ENCODE peak calls at places on chromosome 20, in seven cellular contexts. P, Q, S, U, E, Z and D are unnamed samples. For H3K4me1, the result is how much of the 10 kb centered on the place peaks cover.

GRCh38 chr20:62063981-62064787 is 1.5 kb downstream of the TAF4 start:
- DNase-seq in P (peak), Q (peak), U (peak), Z (no peak), E (no peak), S (peak), D (peak)

GRCh38 chr20:39871013-39871412 is 818.0 kb downstream of the MAFB start:
- DNase-seq in U (no peak), E (no peak), Q (peak), P (no peak), S (no peak), Z (no peak), D (no peak)

GRCh38 chr20:8790442-8791074 is 278.3 kb upstream of the PLCB4 start:
- DNase-seq in S (peak), P (no peak), Q (peak), U (no peak), Z (peak), E (no peak), D (peak)

GRCh38 chr20:57860576-57860975 is 150.8 kb upstream of the PMEPA1 start:
- DNase-seq in P (no peak), S (no peak), E (peak), Z (no peak), Q (no peak), U (no peak), D (no peak)

GRCh38 chr20:3632311-3633004 is 30.7 kb downstream of the GFRA4 start:
- DNase-seq in Q (no peak), S (no peak), U (no peak), P (no peak), E (no peak), Z (no peak), D (no peak)

GRCh38 chr20:23926526-23926880 is 47.0 kb upstream of the CST5 start:
- DNase-seq in E (no peak), U (no peak), Z (no peak), P (no peak), Q (no peak), S (no peak), D (no peak)

GRCh38 chr20:40954521-40955165 is 74.0 kb upstream of the TOP1 start:
- DNase-seq in E (peak), Z (no peak), U (no peak), Q (no peak), P (no peak), S (no peak), D (peak)

GRCh38 chr20:4555188-4555893 is 166.4 kb upstream of the PRND start:
- DNase-seq in P (no peak), Z (no peak), E (no peak), U (no peak), S (no peak), Q (no peak), D (no peak)

GRCh38 chr20:8421981-8422380 is 289.9 kb downstream of the PLCB1 start:
- DNase-seq in Q (no peak), P (no peak), U (no peak), E (no peak), Z (peak), S (no peak), D (no peak)

GRCh38 chr20:60559462-60559861 is 601.2 kb downstream of the CDH26 start:
- DNase-seq in E (no peak), S (peak), U (no peak), P (no peak), Z (no peak), Q (no peak), D (no peak)

GRCh38 chr20:49096212-49096730 is 50.2 kb downstream of the CSE1L start:
- DNase-seq in U (no peak), Q (no peak), P (no peak), S (no peak), Z (no peak), E (no peak), D (no peak)

GRCh38 chr20:50858525-50858924 is 63.7 kb downstream of the BCAS4 start:
- DNase-seq in S (no peak), Q (no peak), P (no peak), E (no peak), Z (no peak), U (no peak), D (no peak)

GRCh38 chr20:20399705-20400104 is 31.8 kb downstream of the INSM1 start:
- DNase-seq in P (no peak), E (no peak), Q (no peak), Z (no peak), S (no peak), U (no peak), D (no peak)

GRCh38 chr20:32780749-32781402 is 18.7 kb downstream of the DNMT3B start:
- DNase-seq in U (no peak), P (no peak), S (no peak), Z (peak), E (no peak), Q (no peak), D (no peak)

GRCh38 chr20:5078399-5078958 is 41.3 kb downstream of the PCNA start:
- DNase-seq in P (no peak), S (no peak), Q (peak), U (peak), E (peak), Z (no peak), D (peak)

GRCh38 chr20:35734777-35735649 is 7.0 kb downstream of the RBM39 start:
- DNase-seq in P (no peak), E (no peak), Q (no peak), U (no peak), Z (no peak), S (no peak), D (no peak)

GRCh38 chr20:46150982-46151381 is 32.9 kb downstream of the CD40 start:
- DNase-seq in E (no peak), U (no peak), Q (no peak), P (no peak), S (no peak), Z (no peak), D (no peak)

GRCh38 chr20:47139934-47140333 is 216.6 kb downstream of the ZMYND8 start:
- DNase-seq in S (no peak), P (no peak), E (no peak), Q (no peak), U (no peak), Z (no peak), D (no peak)

GRCh38 chr20:21571841-21572690 is 58.2 kb upstream of the NKX2-2 start:
- DNase-seq in U (no peak), Z (peak), Q (no peak), S (peak), P (no peak), E (peak), D (peak)

GRCh38 chr20:45254867-45255266 is 503 bp upstream of the SLPI start:
- DNase-seq in Q (no peak), U (no peak), P (no peak), Z (peak), S (no peak), E (no peak), D (no peak)

GRCh38 chr20:50151034-50151743 is 2.3 kb downstream of the PEDS1 start:
- DNase-seq in Z (no peak), Q (no peak), S (no peak), E (no peak), U (no peak), P (no peak), D (no peak)

GRCh38 chr20:23160536-23161243 is 74.6 kb upstream of the CD93 start:
- DNase-seq in S (no peak), E (no peak), Z (no peak), P (no peak), U (no peak), Q (no peak), D (peak)

GRCh38 chr20:59253779-59254319 is 46.6 kb upstream of the EDN3 start:
- DNase-seq in Q (no peak), Z (no peak), U (no peak), P (no peak), S (no peak), E (peak), D (no peak)

GRCh38 chr20:48697845-48698491 is 129.8 kb downstream of the PREX1 start:
- DNase-seq in U (peak), Z (peak), E (no peak), Q (peak), P (peak), S (peak), D (peak)

GRCh38 chr20:45911486-45912343 is at the start of gene PLTP:
- DNase-seq in U (peak), Q (peak), Z (peak), P (peak), S (peak), E (peak), D (peak)

GRCh38 chr20:4573564-4574355 is 147.9 kb upstream of the PRND start:
- DNase-seq in S (no peak), Q (no peak), P (no peak), U (no peak), E (no peak), Z (peak), D (no peak)

GRCh38 chr20:16397053-16397452 is 176.2 kb downstream of the KIF16B start:
- DNase-seq in U (no peak), Q (peak), S (no peak), P (peak), E (no peak), Z (peak), D (peak)

GRCh38 chr20:38728911-38729642 is 4.8 kb downstream of the SLC32A1 start:
- DNase-seq in Q (no peak), E (no peak), P (no peak), U (no peak), Z (no peak), S (no peak), D (no peak)

GRCh38 chr20:52974155-52974554 is 2.0 kb downstream of the TSHZ2 start:
- DNase-seq in S (no peak), E (no peak), Z (no peak), P (no peak), Q (no peak), U (no peak), D (no peak)

GRCh38 chr20:45998761-45999160 is 9.9 kb upstream of the MMP9 start:
- DNase-seq in Z (no peak), E (no peak), P (no peak), S (no peak), U (no peak), Q (no peak), D (no peak)

GRCh38 chr20:56843817-56844216 is 214.7 kb downstream of the TFAP2C start:
- DNase-seq in P (no peak), Z (peak), E (no peak), U (no peak), S (no peak), Q (no peak), D (no peak)

GRCh38 chr20:58382096-58382495 is 6.9 kb upstream of the VAPB start:
- DNase-seq in P (no peak), E (no peak), S (no peak), Q (no peak), U (no peak), Z (no peak), D (no peak)

GRCh38 chr20:62826646-62827322 is 9.9 kb downstream of the COL9A3 start:
- DNase-seq in U (no peak), P (no peak), Z (no peak), E (no peak), Q (no peak), S (no peak), D (no peak)

GRCh38 chr20:19649041-19649440 is 109.0 kb upstream of the RIN2 start:
- DNase-seq in S (no peak), Z (no peak), Q (no peak), E (no peak), P (no peak), U (no peak), D (no peak)

DNA sequence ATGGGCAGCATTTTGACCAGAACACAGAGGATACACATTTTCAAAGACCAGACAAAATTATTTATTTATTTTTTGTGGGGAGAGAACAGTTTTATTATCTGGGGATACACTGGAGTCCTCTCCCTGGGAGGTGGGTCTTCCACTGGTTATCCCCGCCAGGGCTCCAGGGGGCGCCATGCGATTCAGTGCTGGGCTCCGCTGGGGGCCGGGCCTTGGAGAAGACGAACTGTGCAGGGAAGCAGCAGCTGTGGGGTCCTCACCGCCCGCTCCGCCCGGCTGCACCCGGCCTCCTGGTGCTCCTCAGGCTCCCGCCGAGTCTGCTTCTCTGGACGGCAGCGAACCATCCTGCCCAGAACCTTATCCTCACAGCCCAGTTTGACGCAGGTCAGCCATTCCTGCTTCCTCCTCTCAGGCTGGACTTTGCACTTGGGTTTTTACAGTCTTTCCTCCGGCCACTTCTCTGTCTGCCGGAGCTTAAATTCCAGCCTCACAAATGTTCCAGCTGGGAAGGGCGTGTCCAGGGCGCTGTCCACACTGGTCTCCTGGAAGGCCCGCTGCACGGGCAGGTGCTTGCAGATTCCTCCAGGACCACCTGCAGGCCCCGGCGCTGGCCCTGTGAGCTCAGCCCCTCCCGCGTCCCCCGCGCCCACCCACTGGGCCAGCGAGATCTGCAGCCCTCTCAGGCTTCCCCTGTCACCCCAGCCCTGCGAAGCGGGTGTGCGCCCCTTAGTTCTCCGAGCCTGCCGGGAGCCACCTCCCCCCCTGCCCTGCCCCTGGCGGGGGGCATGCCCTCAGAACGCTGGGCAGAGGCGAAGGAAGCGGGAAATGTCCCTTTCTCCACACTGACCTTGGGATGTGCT is 1830.0 kb upstream of the DEFB115 start:
- DNase-seq in S (no peak), Z (peak), U (no peak), E (no peak), Q (no peak), P (no peak), D (no peak)
- TF ChIP-seq CTCF in S (no peak), Z (peak), U (no peak), E (no peak), Q (no peak), P (no peak), D (no peak)

DNA sequence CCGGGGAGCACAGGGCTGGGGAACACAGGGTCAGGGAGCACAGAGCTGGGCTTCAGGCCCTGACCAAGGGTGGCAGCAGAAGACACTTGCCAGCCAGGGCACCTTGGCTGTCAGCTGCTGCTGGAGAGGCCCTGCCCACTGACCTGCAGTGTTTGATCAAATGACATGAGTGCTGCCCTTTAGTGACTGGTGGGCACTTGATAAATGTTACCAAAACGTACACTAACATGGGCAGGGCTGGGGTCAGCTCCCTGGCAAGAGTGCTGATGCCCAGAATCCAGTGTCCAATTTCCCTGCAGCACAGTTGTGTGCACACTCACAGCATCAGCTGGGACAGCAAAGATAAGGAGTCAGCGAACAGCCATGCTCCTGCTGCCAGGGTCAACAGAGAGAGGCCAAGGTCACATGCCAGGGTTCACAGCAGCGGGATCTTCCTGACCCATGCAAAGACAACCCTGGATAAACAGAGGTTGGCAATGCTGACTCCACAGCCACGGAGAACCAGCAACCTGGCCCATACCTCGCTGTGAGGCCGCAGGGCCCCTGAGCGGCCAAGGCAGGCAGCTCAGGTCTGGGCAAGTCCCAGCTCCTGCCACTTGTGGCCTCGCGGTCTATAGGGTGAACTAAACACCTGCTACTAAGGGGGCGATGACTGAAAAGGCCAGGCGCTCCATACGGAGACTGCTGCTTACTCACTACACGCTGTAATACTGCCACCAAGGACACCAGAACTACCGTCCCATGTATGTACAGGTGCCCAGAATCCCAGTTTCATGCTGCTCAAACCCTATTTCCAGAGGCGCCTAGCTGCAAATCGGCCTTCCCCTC is 46.3 kb downstream of the NINL start:
- DNase-seq in S (peak), E (no peak), Q (no peak), P (no peak), Z (no peak), U (no peak), D (no peak)
- H3K4me3 ChIP-seq in S (no peak), E (no peak), Q (peak), P (peak), Z (no peak), U (peak), D (peak)

DNA sequence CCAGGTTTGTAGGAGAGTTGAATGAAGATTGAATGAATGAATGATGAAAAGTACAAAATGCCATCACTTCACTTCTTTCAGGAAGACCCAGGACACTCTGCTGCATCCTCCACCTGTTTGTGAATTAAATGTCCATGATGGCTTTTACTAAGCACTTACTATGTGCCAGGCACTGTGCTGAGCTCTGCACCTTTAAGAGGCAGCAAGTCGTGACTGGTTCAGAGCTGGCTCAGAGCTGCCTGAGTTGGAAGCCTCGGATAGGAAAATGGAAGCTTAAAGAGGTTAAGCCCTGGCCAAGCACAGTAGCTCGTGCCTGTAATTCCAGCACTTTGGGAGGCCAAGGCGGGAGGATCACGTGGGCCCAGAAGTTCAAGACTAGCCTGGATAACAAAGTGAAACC is 95.7 kb downstream of the SNX5 start:
- DNase-seq in S (no peak), E (no peak), Z (no peak), Q (no peak), P (no peak), U (no peak), D (peak)
- H3K4me1 ChIP-seq in S (under half), E (under half), Z (under half), Q (under half), P (under half), U (under half), D (under half)

GRCh38 chr20:11716239-11716944 is 201.3 kb upstream of the BTBD3 start:
- DNase-seq in Q (no peak), Z (peak), P (no peak), U (no peak), E (no peak), S (peak), D (no peak)
- TF ChIP-seq CTCF in Q (no peak), Z (peak), P (no peak), U (no peak), E (no peak), S (peak), D (peak)

GRCh38 chr20:31564284-31564683 is 40.8 kb upstream of the ID1 start:
- DNase-seq in S (no peak), Q (no peak), U (no peak), E (no peak), P (no peak), Z (no peak), D (no peak)
- H3K4me3 ChIP-seq in S (no peak), Q (no peak), U (no peak), E (no peak), P (no peak), Z (no peak), D (no peak)

DNA sequence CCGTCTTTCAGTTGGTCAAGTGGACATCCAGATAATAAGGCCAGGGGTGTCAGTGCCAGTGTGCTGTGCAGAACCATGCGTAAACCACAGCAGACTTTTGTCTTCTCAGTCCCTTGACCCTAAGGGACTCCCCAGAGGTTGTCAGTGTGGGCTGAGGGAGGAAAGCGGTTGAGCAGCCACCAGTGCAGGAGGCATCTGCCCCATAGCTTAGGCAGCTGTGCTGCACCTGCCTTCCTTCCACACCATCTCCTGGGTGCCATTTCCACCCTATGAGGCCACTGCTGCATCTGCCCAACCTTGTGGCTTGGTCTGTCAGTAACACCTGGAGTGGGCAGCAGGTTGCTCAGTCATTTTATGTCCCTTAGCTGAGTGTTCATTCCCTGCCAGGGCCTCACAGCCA is 26.0 kb downstream of the PRPF6 start:
- DNase-seq in S (no peak), P (no peak), E (no peak), Z (no peak), Q (no peak), U (no peak), D (no peak)
- H3K4me1 ChIP-seq in S (under half), P (under half), E (under half), Z (under half), Q (under half), U (under half), D (under half)